ENCODE peak calls at places on chromosomes 13 and 19, in six cellular contexts. One of them, this sample, is unnamed.
A peak's percentile ranks its signal among the peaks of the same experiment; 100 is the strongest.

GRCh38 chr13:44685641-44686040 is 109.5 kb upstream of the TSC22D1 start:
- DNase-seq in fibroblast of lung: no peak
- DNase-seq in thoracic aorta: no peak
- DNase-seq in left ventricle myocardium inferior: no peak
- DNase-seq in prostate gland: no peak
- DNase-seq in fibroblast of villous mesenchyme: no peak
- DNase-seq in this sample: no peak

GRCh38 chr13:80132741-80133601 is 208.0 kb downstream of the SPRY2 start:
- DNase-seq in fibroblast of lung: peak; percentile 65
- DNase-seq in thoracic aorta: peak; percentile 38
- DNase-seq in left ventricle myocardium inferior: peak; percentile 47
- DNase-seq in prostate gland: peak; percentile 49
- DNase-seq in fibroblast of villous mesenchyme: peak; percentile 97
- DNase-seq in this sample: peak; percentile 16

GRCh38 chr13:114130708-114131580 is 1.5 kb downstream of the RASA3 start:
- DNase-seq in fibroblast of lung: peak; percentile 82
- DNase-seq in thoracic aorta: peak; percentile 51
- DNase-seq in left ventricle myocardium inferior: peak; percentile 55
- DNase-seq in prostate gland: no peak
- DNase-seq in fibroblast of villous mesenchyme: peak; percentile 91
- DNase-seq in this sample: no peak

GRCh38 chr19:18093439-18094161 is 4.0 kb upstream of the MAST3 start:
- DNase-seq in fibroblast of lung: peak; percentile 28
- DNase-seq in thoracic aorta: no peak
- DNase-seq in left ventricle myocardium inferior: no peak
- DNase-seq in prostate gland: no peak
- DNase-seq in fibroblast of villous mesenchyme: no peak
- DNase-seq in this sample: no peak

GRCh38 chr13:94854688-94855087 is 142.3 kb upstream of the SOX21 start:
- DNase-seq in fibroblast of lung: no peak
- DNase-seq in thoracic aorta: no peak
- DNase-seq in left ventricle myocardium inferior: no peak
- DNase-seq in prostate gland: no peak
- DNase-seq in fibroblast of villous mesenchyme: no peak
- DNase-seq in this sample: no peak

GRCh38 chr19:39765091-39766076 is 13.3 kb upstream of the LEUTX start:
- DNase-seq in fibroblast of lung: peak; percentile 53
- DNase-seq in thoracic aorta: no peak
- DNase-seq in left ventricle myocardium inferior: no peak
- DNase-seq in prostate gland: no peak
- DNase-seq in fibroblast of villous mesenchyme: peak; percentile 56
- DNase-seq in this sample: peak; percentile 71

GRCh38 chr13:85347251-85347650 is 452.0 kb downstream of the SLITRK6 start:
- DNase-seq in fibroblast of lung: peak; percentile 43
- DNase-seq in thoracic aorta: no peak
- DNase-seq in left ventricle myocardium inferior: no peak
- DNase-seq in prostate gland: no peak
- DNase-seq in fibroblast of villous mesenchyme: no peak
- DNase-seq in this sample: peak; percentile 0

GRCh38 chr19:11480927-11481776 is at the start of gene ELAVL3:
- DNase-seq in fibroblast of lung: no peak
- DNase-seq in thoracic aorta: no peak
- DNase-seq in left ventricle myocardium inferior: no peak
- DNase-seq in prostate gland: no peak
- DNase-seq in fibroblast of villous mesenchyme: no peak
- DNase-seq in this sample: no peak

GRCh38 chr19:40249781-40250180 is 23.3 kb upstream of the CCNP start:
- DNase-seq in fibroblast of lung: no peak
- DNase-seq in thoracic aorta: no peak
- DNase-seq in left ventricle myocardium inferior: no peak
- DNase-seq in prostate gland: peak; percentile 40
- DNase-seq in fibroblast of villous mesenchyme: no peak
- DNase-seq in this sample: no peak

DNA sequence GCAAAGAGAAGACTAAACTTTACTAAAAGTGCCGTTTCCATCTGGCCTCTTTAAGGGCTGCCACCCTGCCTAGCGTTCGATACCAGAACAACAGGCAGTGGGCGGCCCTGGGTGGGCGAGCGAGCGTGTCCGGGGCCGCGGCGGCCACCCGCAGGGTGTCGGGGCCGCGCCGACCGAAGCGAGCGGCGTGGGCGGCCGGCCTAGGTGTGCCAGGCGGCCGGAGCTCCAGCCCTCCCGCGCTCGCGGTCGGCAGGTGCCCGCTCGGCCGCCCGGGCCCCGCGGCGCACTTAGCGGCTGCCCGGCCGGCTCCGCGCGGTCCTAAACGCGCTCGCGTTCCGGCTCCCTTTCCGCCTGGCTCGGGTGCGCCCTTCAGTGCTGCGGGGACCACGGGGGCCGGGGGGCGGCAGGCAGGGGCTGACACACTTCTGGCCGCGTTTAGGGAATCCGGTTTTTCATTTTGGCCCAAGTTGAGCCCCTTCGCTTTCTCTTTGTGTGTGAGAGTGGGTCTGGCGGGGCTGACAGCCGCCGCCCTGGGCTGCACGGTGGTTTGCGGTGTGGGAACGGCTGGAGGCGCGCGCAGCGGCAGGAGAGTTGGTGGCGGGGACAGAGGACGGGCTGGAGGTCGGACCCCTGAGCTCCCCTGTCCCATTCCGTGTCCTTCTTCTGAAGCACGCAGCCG is 2.9 kb downstream of the FGF9 start:
- DNase-seq in fibroblast of lung: peak; percentile 31
- DNase-seq in thoracic aorta: no peak
- DNase-seq in left ventricle myocardium inferior: peak; percentile 46
- DNase-seq in prostate gland: no peak
- DNase-seq in fibroblast of villous mesenchyme: peak; percentile 32
- DNase-seq in this sample: peak; percentile 36
- TF ChIP-seq CTCF in fibroblast of lung: no peak
- TF ChIP-seq CTCF in thoracic aorta: no peak
- TF ChIP-seq CTCF in left ventricle myocardium inferior: peak; percentile 42
- TF ChIP-seq CTCF in prostate gland: no peak
- TF ChIP-seq CTCF in fibroblast of villous mesenchyme: no peak
- TF ChIP-seq CTCF in this sample: no peak

DNA sequence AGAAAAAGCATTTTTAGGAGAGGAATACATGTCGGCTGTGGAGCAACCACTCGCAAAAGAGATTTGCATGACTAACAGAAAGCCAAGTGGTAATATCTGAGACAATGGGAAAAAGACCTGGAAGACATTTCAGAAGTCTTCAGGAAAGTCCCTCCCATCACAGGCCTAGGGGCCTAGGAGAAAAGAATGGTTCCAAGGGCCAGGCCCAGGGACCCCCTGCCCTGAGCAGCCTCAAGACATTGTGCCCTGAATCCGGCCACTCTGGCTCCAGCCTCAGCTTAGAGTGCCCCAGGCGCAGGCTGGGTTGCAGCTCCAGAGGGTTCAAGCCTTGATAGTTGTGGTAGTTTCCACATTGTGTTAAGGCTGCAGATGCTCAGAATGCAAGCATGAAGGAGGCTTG is 9.4 kb downstream of the ZNF221 start:
- DNase-seq in fibroblast of lung: no peak
- DNase-seq in thoracic aorta: no peak
- DNase-seq in left ventricle myocardium inferior: no peak
- DNase-seq in prostate gland: no peak
- DNase-seq in fibroblast of villous mesenchyme: no peak
- DNase-seq in this sample: no peak
- TF ChIP-seq CTCF in fibroblast of lung: no peak
- TF ChIP-seq CTCF in thoracic aorta: no peak
- TF ChIP-seq CTCF in left ventricle myocardium inferior: no peak
- TF ChIP-seq CTCF in prostate gland: no peak
- TF ChIP-seq CTCF in fibroblast of villous mesenchyme: no peak
- TF ChIP-seq CTCF in this sample: no peak

DNA sequence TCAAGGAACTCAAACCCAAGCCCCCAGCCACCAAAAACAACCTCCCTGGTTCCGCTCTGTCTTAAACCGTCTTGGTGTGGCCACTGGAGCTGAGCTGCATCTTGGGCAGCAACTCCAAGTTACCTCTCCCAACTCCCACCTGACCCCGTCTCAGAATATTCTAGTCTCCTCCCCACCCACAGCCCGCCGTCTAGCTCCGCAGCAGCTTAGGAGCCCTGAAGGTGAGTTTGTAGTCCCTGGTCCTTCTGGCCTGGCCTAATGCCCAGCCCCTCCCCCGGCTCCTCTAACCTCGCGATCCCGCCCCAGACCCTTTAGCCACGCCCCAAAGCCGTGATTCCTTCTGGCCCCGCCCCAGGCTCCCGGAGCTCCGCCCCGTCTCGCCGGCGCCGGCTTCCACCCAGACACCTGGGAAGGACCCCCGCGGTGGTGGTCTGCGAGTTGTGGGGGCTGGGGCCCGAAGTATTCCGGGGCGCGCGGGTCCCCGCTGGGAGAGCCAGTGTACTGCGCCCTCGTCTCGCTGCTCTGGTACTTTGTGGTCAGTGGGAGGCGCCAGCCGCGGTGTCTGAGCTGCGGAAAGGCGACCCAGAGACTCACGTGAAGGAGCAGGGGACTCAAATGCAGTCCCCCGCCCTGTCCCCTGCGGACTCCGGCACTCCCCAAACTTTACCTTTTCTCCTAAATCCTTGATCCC is 2.5 kb upstream of the LHB start:
- DNase-seq in fibroblast of lung: peak; percentile 28
- DNase-seq in thoracic aorta: no peak
- DNase-seq in left ventricle myocardium inferior: peak; percentile 75
- DNase-seq in prostate gland: peak; percentile 69
- DNase-seq in fibroblast of villous mesenchyme: peak; percentile 68
- DNase-seq in this sample: peak; percentile 88
- TF ChIP-seq CTCF in fibroblast of lung: peak; percentile 11
- TF ChIP-seq CTCF in thoracic aorta: no peak
- TF ChIP-seq CTCF in left ventricle myocardium inferior: no peak
- TF ChIP-seq CTCF in prostate gland: no peak
- TF ChIP-seq CTCF in fibroblast of villous mesenchyme: no peak
- TF ChIP-seq CTCF in this sample: peak; percentile 24

GRCh38 chr13:30702006-30702405 is 33.3 kb upstream of the ALOX5AP start:
- DNase-seq in fibroblast of lung: no peak
- DNase-seq in thoracic aorta: no peak
- DNase-seq in left ventricle myocardium inferior: no peak
- DNase-seq in prostate gland: no peak
- DNase-seq in fibroblast of villous mesenchyme: no peak
- DNase-seq in this sample: no peak
- TF ChIP-seq CTCF in fibroblast of lung: no peak
- TF ChIP-seq CTCF in thoracic aorta: no peak
- TF ChIP-seq CTCF in left ventricle myocardium inferior: no peak
- TF ChIP-seq CTCF in prostate gland: no peak
- TF ChIP-seq CTCF in fibroblast of villous mesenchyme: no peak
- TF ChIP-seq CTCF in this sample: no peak